ENCODE peak calls at places on chromosomes 11 and 22, in nine cellular contexts. W is AG04449, X is GM06990, D is ovary, R is A549, I is brain microvascular endothelial cell, S is esophagus muscularis mucosa, G is astrocyte of the spinal cord, M is colonic mucosa. E is an unnamed sample.

GRCh38 chr22:19765477-19766234 is 5.1 kb downstream of the TBX1 start:
- DNase-seq in S (no peak), X (no peak), G (no peak), M (no peak), R (no peak), D (no peak), I (no peak), W (no peak), E (no peak)

GRCh38 chr11:33256031-33256807 is 962 bp upstream of the HIPK3 start:
- DNase-seq in G (peak; percentile 12), D (no peak), S (no peak), M (no peak), I (no peak), R (peak; percentile 8), W (no peak), X (no peak), E (no peak)

GRCh38 chr11:9754041-9754471 is 90.2 kb downstream of the SWAP70 start:
- DNase-seq in D (no peak), W (no peak), X (no peak), R (no peak), G (peak; percentile 23), I (no peak), M (no peak), S (no peak), E (no peak)

GRCh38 chr11:113663567-113663966 is 42.5 kb downstream of the TMPRSS5 start:
- DNase-seq in X (no peak), M (no peak), R (no peak), G (no peak), D (no peak), S (no peak), I (no peak), W (no peak), E (no peak)

GRCh38 chr11:88174627-88175003 is 628 bp downstream of the RAB38 start:
- DNase-seq in D (peak; percentile 63), R (peak; percentile 8), M (peak; percentile 61), W (peak; percentile 28), X (peak; percentile 38), G (peak; percentile 67), S (no peak), I (peak; percentile 76), E (peak; percentile 15)

GRCh38 chr11:35419713-35420333 is 465 bp upstream of the SLC1A2 start:
- DNase-seq in W (no peak), S (no peak), D (no peak), I (no peak), M (no peak), R (no peak), G (no peak), X (no peak), E (no peak)

GRCh38 chr11:33721291-33721840 is 14.9 kb downstream of the CD59 start:
- DNase-seq in R (no peak), W (no peak), S (no peak), G (peak; percentile 67), D (no peak), I (peak; percentile 74), M (no peak), X (no peak), E (no peak)

GRCh38 chr22:19962246-19962908 is 20.8 kb upstream of the TXNRD2 start:
- DNase-seq in M (peak; percentile 91), D (no peak), G (peak; percentile 76), I (peak; percentile 68), R (peak; percentile 47), S (no peak), X (peak; percentile 64), W (no peak), E (no peak)

GRCh38 chr11:116190206-116190605 is 582.6 kb downstream of the BUD13 start:
- DNase-seq in G (no peak), X (no peak), S (no peak), R (no peak), W (no peak), D (no peak), M (no peak), I (no peak), E (no peak)

GRCh38 chr11:116194156-116194904 is 578.5 kb downstream of the BUD13 start:
- DNase-seq in D (no peak), I (no peak), W (no peak), M (no peak), R (no peak), X (no peak), G (no peak), S (no peak), E (no peak)

GRCh38 chr11:116192509-116193206 is 580.1 kb downstream of the BUD13 start:
- DNase-seq in M (no peak), G (no peak), R (no peak), X (no peak), I (no peak), S (no peak), D (no peak), W (no peak), E (no peak)

GRCh38 chr11:116190861-116191260 is 581.9 kb downstream of the BUD13 start:
- DNase-seq in W (no peak), R (no peak), X (no peak), G (no peak), M (no peak), I (no peak), S (no peak), D (no peak), E (no peak)

GRCh38 chr11:116193321-116194114 is 579.3 kb downstream of the BUD13 start:
- DNase-seq in D (peak; percentile 48), I (peak; percentile 12), M (peak; percentile 44), X (no peak), R (peak; percentile 15), S (no peak), G (peak; percentile 68), W (no peak), E (peak; percentile 87)
- TF ChIP-seq CTCF in D (no peak), I (peak; percentile 25), M (no peak), X (no peak), R (no peak), S (no peak), G (peak; percentile 33), W (peak; percentile 9), E (no peak)

DNA sequence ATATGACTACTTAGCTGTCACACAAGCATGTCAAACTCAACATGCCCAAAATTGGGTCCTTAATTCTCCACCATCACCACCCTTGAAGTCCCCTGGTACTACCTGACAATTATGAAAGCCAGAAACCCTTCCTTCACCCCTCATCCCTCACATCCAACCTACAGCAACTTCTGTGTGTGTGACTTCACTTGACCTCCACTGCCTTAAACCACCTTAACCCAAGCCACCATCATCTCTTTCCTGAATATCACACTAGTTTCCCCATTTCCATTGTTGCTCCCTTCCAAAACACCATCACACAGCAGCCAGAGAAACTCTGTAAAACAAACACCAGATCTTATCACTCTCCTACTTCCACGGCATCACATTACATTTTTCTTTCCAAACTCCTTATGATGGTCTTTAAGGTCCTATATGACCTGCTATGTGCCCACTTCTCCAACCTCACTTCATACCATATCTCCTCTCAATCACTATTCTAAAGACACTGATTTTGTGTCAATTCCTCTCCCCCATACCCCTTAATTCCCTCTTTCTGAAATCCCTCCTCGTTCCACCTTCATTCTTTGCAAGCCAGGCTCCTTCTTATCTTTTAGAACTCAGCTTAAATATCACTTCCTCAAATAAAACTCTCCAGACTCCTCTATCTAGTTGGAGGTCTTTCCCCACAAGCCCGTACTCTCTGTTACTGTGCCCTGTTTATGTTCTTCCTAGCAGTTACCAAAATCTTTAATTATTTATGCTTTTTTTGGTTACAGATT is 124.9 kb downstream of the RBFOX2 start:
- DNase-seq in I (no peak), X (no peak), S (no peak), W (no peak), M (no peak), D (no peak), G (no peak), R (no peak), E (no peak)
- H3K4me3 ChIP-seq in I (no peak overlapping the region), X (no peak overlapping the region), S (no peak overlapping the region), W (no peak overlapping the region), M (no peak overlapping the region), D (no peak overlapping the region), G (no peak overlapping the region), R (no peak overlapping the region), E (no peak overlapping the region)

GRCh38 chr11:76579047-76579751 is 91.3 kb downstream of the LRRC32 start:
- DNase-seq in W (no peak), S (peak; percentile 37), G (peak; percentile 51), I (no peak), X (no peak), R (no peak), D (peak; percentile 59), M (no peak), E (no peak)
- TF ChIP-seq CTCF in W (no peak), S (peak; percentile 10), G (peak; percentile 26), I (peak; percentile 63), X (peak; percentile 18), R (no peak), D (no peak), M (no peak), E (no peak)

GRCh38 chr22:40531951-40532900 is 104.3 kb downstream of the MRTFA start:
- DNase-seq in D (no peak), X (no peak), S (no peak), R (no peak), I (no peak), M (no peak), G (no peak), W (no peak), E (no peak)
- H3K4me3 ChIP-seq in D (no peak overlapping the region), X (peak overlapping the region; percentile 61), S (peak overlapping the region; percentile 18), R (peak overlapping the region; percentile 45), I (peak overlapping the region; percentile 58), M (no peak overlapping the region), G (peak overlapping the region; percentile 33), W (peak overlapping the region; percentile 56), E (no peak overlapping the region)

DNA sequence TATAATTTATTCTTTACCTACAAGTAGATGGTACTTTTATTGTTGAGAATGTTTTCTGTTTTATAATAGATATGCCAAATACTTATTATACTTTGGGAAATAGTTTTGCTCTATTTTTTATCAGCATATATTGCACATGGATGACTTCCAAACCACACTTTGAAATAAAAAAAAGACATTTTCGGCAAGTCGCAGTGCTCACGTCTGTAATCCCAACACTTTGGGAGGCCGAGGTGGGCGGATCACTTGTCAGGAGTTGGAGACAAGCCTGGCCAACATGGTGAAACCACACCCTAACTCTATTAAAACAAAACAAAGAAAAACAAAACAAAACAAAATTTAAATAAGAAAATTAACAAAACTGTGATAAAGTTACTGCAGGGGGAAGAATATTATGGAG is 983.9 kb upstream of the CNTN5 start:
- DNase-seq in M (no peak), X (no peak), D (no peak), G (no peak), R (no peak), W (no peak), I (no peak), S (no peak), E (no peak)
- TF ChIP-seq CTCF in M (no peak), X (no peak), D (no peak), G (no peak), R (no peak), W (no peak), I (no peak), S (no peak), E (no peak)

DNA sequence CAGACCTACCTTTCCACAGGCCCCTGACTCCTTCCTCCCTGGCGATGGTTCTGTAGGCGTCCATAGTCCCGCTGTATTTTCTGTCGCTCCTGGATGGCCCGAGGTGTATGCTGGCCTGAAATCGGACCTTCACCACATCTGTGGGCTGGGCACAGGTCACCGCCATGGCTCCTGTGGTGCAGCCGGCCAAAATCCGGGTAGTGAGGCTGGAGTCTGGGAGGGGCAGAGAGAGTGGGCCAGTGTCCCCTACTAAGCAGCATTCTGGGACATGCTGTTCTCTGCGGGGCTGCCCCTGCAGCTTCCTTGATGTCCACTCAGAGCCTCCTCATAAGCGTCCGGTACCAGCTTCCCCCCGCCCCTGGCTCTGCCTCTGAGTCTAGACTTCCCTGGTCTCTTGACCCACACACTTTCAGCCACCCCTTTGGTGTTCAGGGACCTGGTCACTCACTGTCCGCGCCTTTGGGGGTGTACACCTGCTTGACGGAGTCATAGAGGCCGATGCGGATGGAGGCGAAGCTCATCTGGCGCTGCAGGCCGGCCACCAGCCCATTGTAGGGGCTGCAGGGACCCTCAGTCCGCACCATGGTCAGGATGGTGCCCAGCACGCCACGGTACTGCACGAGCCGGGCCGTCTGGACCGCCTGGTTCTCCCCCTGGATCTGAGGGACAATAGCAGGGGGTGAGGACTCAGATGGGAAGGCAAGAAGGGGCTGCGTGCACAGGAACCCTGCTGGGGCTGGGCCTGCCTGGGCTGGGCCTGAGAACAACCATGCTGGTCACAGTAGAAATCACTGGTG is 3.0 kb downstream of the UCP3 start:
- DNase-seq in G (no peak), R (no peak), M (no peak), I (no peak), S (no peak), W (no peak), D (no peak), X (no peak), E (no peak)
- H3K4me3 ChIP-seq in G (no peak overlapping the region), R (no peak overlapping the region), M (no peak overlapping the region), I (no peak overlapping the region), S (no peak overlapping the region), W (no peak overlapping the region), D (no peak overlapping the region), X (no peak overlapping the region), E (no peak overlapping the region)

E was measured in astrocyte of the cerebellum.